ENCODE peak calls at places on chromosomes 7 and 10, in four cellular contexts. R is heart left ventricle, J is A549, X is fibroblast of pulmonary artery. P is an unnamed sample.

GRCh38 chr10:132185601-132186487 is 904 bp upstream of the DPYSL4 start:
- DNase-seq in R (peak; percentile 67), J (no peak), X (peak; percentile 40), P (peak; percentile 15)

GRCh38 chr7:80609732-80610131 is 28.7 kb upstream of the CD36 start:
- DNase-seq in R (no peak), J (no peak), X (no peak), P (no peak)

GRCh38 chr10:29841724-29842649 is 207.2 kb upstream of the SVIL start:
- DNase-seq in R (no peak), J (peak; percentile 72), X (peak; percentile 33), P (peak; percentile 38)

GRCh38 chr10:115710136-115710535 is 562.9 kb downstream of the GFRA1 start:
- DNase-seq in R (no peak), J (no peak), X (no peak), P (peak; percentile 12)

GRCh38 chr10:114697061-114697598 is 39.1 kb upstream of the ABLIM1 start:
- DNase-seq in R (peak; percentile 85), J (no peak), X (no peak), P (peak; percentile 72)

GRCh38 chr10:99917963-99918825 is 91.6 kb downstream of the DNMBP start:
- DNase-seq in R (no peak), J (peak; percentile 56), X (peak; percentile 73), P (no peak)

GRCh38 chr10:103693070-103693811 is 162.1 kb downstream of the SH3PXD2A start:
- DNase-seq in R (no peak), J (no peak), X (no peak), P (no peak)

GRCh38 chr10:33706191-33706590 is 371.7 kb upstream of the NRP1 start:
- DNase-seq in R (no peak), J (peak; percentile 64), X (peak; percentile 85), P (peak; percentile 95)

GRCh38 chr10:74936577-74937445 is 110.4 kb downstream of the KAT6B start:
- DNase-seq in R (no peak), J (no peak), X (peak; percentile 73), P (no peak)

GRCh38 chr10:21526184-21526951 is 886 bp upstream of the SKIDA1 start:
- DNase-seq in R (peak; percentile 92), J (peak; percentile 89), X (peak; percentile 80), P (peak; percentile 54)

GRCh38 chr10:60703266-60704041 is 74.8 kb upstream of the CDK1 start:
- DNase-seq in R (no peak), J (no peak), X (no peak), P (no peak)

DNA sequence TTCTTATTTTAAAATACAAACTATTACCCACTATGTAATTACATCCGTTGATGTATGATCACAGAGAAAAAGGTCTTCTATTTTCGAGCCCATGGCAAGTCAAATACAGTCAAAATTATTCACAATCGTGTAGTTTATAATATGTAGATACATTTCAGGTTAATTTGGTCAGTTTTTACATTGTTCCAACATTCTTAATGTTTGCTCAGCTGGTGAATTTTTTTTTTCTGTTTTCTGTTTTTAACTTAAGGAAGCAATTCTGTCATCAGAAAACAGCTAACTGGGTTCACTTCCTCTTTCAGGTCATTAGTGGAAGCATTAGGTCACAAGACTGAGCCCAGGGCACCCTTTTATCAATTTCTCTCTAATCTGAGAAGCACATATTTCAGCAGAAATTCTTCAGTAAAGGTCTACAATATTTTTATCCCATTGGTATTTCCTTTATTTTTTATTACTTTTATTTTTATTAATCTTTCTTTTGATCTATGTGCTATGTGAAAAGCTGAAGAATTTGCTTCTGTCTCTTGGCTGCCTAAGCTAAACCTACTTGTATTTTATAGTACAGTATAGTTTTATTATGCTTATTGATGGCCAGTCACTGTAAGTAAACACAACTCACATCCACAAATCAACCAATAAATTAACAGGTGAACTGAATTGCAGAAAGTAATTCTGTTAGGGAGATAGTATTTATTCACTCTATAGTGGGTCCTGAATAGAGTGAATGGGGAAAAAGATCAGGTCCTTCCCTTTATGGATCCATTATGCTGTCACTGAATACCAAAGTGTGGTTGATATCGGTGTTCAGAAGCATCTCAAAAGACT is 84.6 kb downstream of the ICA1 start:
- DNase-seq in R (no peak), J (no peak), X (no peak), P (no peak)
- H3K4me3 ChIP-seq in R (no peak overlapping the region), J (no peak overlapping the region), X (no peak overlapping the region), P (no peak overlapping the region)

GRCh38 chr10:13829790-13830189 is 243.0 kb downstream of the PRPF18 start:
- DNase-seq in R (no peak), J (no peak), X (no peak), P (no peak)

GRCh38 chr10:13831711-13832110 is 244.9 kb downstream of the PRPF18 start:
- DNase-seq in R (no peak), J (no peak), X (peak; percentile 39), P (no peak)

GRCh38 chr10:13827418-13827817 is 240.7 kb downstream of the PRPF18 start:
- DNase-seq in R (no peak), J (no peak), X (peak; percentile 39), P (no peak)

GRCh38 chr10:13834581-13835286 is 248.0 kb downstream of the PRPF18 start:
- DNase-seq in R (no peak), J (no peak), X (peak; percentile 58), P (no peak)

GRCh38 chr10:13830385-13830784 is 243.6 kb downstream of the PRPF18 start:
- DNase-seq in R (no peak), J (no peak), X (no peak), P (no peak)
- TF ChIP-seq CTCF in R (no peak), J (no peak), X (no peak), P (no peak)

DNA sequence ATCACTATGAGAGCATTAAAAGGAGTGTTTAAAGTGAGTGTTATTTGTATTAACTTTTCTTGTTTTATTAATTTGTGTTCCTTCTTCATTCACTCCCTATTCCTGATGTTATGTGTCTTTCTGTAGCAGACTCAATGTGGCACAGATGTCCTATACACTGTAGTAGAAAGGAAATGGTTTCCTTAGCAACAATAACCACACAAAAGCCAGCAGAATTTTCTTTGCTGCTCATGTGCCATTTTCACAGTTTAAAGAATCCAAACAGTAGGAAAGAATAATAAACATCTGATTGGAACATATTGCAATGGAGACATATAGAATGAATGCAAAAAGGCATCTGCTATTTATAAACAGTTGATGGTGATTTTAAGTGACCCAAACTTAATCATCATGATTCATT is 763.6 kb downstream of the PHTF2 start:
- DNase-seq in R (no peak), J (no peak), X (no peak), P (no peak)
- H3K4me3 ChIP-seq in R (no peak overlapping the region), J (no peak overlapping the region), X (no peak overlapping the region), P (no peak overlapping the region)

GRCh38 chr7:140525741-140526140 is 46.4 kb upstream of the MKRN1 start:
- DNase-seq in R (no peak), J (no peak), X (peak; percentile 61), P (peak; percentile 78)

GRCh38 chr7:140518370-140519006 is 39.2 kb upstream of the MKRN1 start:
- DNase-seq in R (no peak), J (no peak), X (no peak), P (no peak)

GRCh38 chr7:140519007-140519399 is 39.7 kb upstream of the MKRN1 start:
- DNase-seq in R (no peak), J (no peak), X (no peak), P (no peak)

GRCh38 chr7:140517546-140518369 is 38.5 kb upstream of the MKRN1 start:
- DNase-seq in R (peak; percentile 94), J (peak; percentile 93), X (peak; percentile 95), P (peak; percentile 89)

DNA sequence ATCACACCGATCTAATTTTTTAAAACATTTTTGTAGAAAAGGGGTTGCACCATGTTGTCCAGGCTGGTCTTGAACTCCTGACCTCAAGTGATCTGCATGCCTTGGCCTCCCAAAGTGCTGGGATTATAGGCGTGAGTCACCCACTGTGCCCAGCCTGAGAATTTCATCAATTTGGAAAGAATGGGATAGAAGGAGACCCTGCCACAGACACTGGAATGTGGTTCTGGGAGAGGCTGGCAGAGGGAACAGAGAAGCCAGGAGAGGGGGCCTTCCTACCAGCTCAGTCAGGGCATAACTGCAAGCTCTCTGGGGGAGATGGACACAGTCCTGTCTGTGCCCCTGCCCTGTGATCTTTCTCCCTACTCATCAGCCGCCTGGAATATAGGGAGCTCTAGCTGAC is 42.1 kb upstream of the MKRN1 start:
- DNase-seq in R (no peak), J (no peak), X (no peak), P (no peak)
- TF ChIP-seq CTCF in R (no peak), J (no peak), X (no peak), P (no peak)

GRCh38 chr10:124649209-124649608 is 95.0 kb downstream of the FAM53B start:
- DNase-seq in R (no peak), J (no peak), X (peak; percentile 79), P (peak; percentile 84)
- H3K4me3 ChIP-seq in R (no peak overlapping the region), J (no peak overlapping the region), X (no peak overlapping the region), P (no peak overlapping the region)

DNA sequence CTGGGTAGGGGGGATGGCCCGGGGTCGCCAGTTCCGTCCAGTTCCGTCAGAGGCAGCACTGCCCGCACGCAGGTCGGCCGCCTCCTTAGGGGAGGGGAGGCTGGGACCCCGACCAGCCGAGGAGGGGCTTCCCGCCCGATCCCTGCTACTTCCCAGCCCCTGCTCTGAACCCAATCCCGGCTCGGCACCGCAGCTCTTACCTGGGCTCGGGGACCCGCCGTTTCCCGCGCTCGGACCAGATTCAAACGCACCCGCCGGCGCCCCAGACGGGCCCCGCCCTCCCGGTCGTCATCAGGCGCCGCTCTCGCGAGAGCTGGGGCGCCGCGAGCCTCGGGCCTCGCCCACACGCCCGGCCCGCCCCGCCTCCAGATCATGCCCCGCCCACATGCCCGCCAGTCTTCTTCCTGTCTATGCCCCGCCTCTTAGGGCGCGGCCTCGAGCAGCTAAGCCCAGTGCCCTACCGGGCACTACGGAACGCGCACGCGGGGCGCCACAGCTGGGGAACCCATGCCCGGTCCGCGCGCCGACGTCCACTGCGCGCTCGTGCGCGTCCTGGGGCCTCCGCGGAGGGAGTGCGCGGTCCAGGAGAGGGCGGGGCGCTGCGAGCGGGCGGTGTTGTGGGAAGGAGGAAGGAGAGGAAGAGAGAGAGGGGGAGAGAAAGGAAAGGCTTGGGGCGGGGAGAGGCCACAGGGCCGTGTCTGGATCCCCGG is at the start of gene NCAPG2:
- DNase-seq in R (peak; percentile 99), J (peak; percentile 98), X (peak; percentile 98), P (peak; percentile 98)
- TF ChIP-seq CTCF in R (no peak), J (no peak), X (no peak), P (peak; percentile 10)

GRCh38 chr7:102983602-102984001 is 70.8 kb downstream of the LRRC17 start:
- DNase-seq in R (no peak), J (no peak), X (no peak), P (no peak)
- H3K4me3 ChIP-seq in R (no peak overlapping the region), J (no peak overlapping the region), X (no peak overlapping the region), P (no peak overlapping the region)

GRCh38 chr7:91946549-91946948 is 5.9 kb downstream of the AKAP9 start:
- DNase-seq in R (no peak), J (no peak), X (no peak), P (no peak)

GRCh38 chr7:91942312-91942711 is 1.6 kb downstream of the AKAP9 start:
- DNase-seq in R (no peak), J (no peak), X (no peak), P (peak; percentile 10)

GRCh38 chr7:91949221-91950009 is 8.8 kb downstream of the AKAP9 start:
- DNase-seq in R (no peak), J (no peak), X (peak; percentile 12), P (peak; percentile 27)

GRCh38 chr7:91947948-91948347 is 7.3 kb downstream of the AKAP9 start:
- DNase-seq in R (no peak), J (no peak), X (no peak), P (no peak)

GRCh38 chr7:91945476-91945875 is 4.8 kb downstream of the AKAP9 start:
- DNase-seq in R (no peak), J (peak; percentile 74), X (peak; percentile 87), P (peak; percentile 70)
- TF ChIP-seq CTCF in R (no peak), J (peak; percentile 10), X (peak; percentile 45), P (peak; percentile 45)